ENCODE peak calls at places on chromosomes 16 and 17, in ten cellular contexts. F is prostate gland, L is upper lobe of left lung, S is breast epithelium, E is transverse colon, O is esophagus muscularis mucosa, H is endothelial cell of umbilical vein, P is GM23338, B is HL-60, G is SK-N-SH. A is an unnamed sample.

GRCh38 chr16:931651-932500 is 38.9 kb downstream of the LMF1 start:
- DNase-seq in F (no peak), L (peak), S (no peak), E (no peak), O (no peak), H (no peak), P (no peak), B (no peak), G (no peak), A (no peak)

GRCh38 chr17:39927928-39928867 is 666 bp downstream of the LRRC3C start:
- DNase-seq in F (peak), L (peak), S (peak), E (peak), O (peak), H (peak), P (peak), B (no peak), G (peak), A (peak)

GRCh38 chr16:74623214-74623842 is 16.4 kb upstream of the GLG1 start:
- DNase-seq in F (no peak), L (no peak), S (no peak), E (no peak), O (no peak), H (peak), P (peak), B (no peak), G (peak), A (peak)

GRCh38 chr17:44867841-44868240 is 20.2 kb downstream of the HIGD1B start:
- DNase-seq in F (no peak), L (no peak), S (no peak), E (no peak), O (no peak), H (no peak), P (no peak), B (no peak), G (no peak), A (no peak)

GRCh38 chr17:27342059-27342458 is 48.1 kb downstream of the WSB1 start:
- DNase-seq in F (no peak), L (no peak), S (no peak), E (no peak), O (no peak), H (no peak), P (no peak), B (no peak), G (no peak), A (no peak)

GRCh38 chr16:23498863-23499262 is 11.4 kb downstream of the GGA2 start:
- DNase-seq in F (no peak), L (no peak), S (no peak), E (no peak), O (no peak), H (no peak), P (no peak), B (no peak), G (no peak), A (no peak)

GRCh38 chr17:75814900-75815373 is 29.3 kb downstream of the UNC13D start:
- DNase-seq in F (no peak), L (no peak), S (no peak), E (no peak), O (no peak), H (peak), P (no peak), B (no peak), G (peak), A (no peak)

GRCh38 chr17:7018331-7018964 is 4.4 kb upstream of the BCL6B start:
- DNase-seq in F (no peak), L (peak), S (peak), E (peak), O (no peak), H (no peak), P (no peak), B (no peak), G (no peak), A (no peak)

GRCh38 chr16:1614226-1615102 is 2.3 kb downstream of the CRAMP1 start:
- DNase-seq in F (peak), L (peak), S (no peak), E (peak), O (no peak), H (peak), P (peak), B (no peak), G (peak), A (peak)

GRCh38 chr16:23949630-23950290 is 114.0 kb downstream of the PRKCB start:
- DNase-seq in F (no peak), L (peak), S (no peak), E (peak), O (no peak), H (no peak), P (no peak), B (peak), G (no peak), A (peak)

GRCh38 chr17:70053241-70054234 is 21.5 kb upstream of the KCNJ16 start:
- DNase-seq in F (no peak), L (no peak), S (no peak), E (no peak), O (no peak), H (peak), P (no peak), B (no peak), G (no peak), A (no peak)

GRCh38 chr17:64773836-64774761 is 112.0 kb upstream of the SMURF2 start:
- DNase-seq in F (peak), L (peak), S (peak), E (peak), O (no peak), H (peak), P (peak), B (no peak), G (peak), A (peak)

GRCh38 chr16:86665319-86665675 is 86.9 kb downstream of the FOXL1 start:
- DNase-seq in F (no peak), L (no peak), S (no peak), E (no peak), O (no peak), H (no peak), P (no peak), B (no peak), G (no peak), A (no peak)

GRCh38 chr17:14940112-14940945 is 324.8 kb downstream of the PMP22 start:
- DNase-seq in F (no peak), L (no peak), S (no peak), E (no peak), O (peak), H (no peak), P (no peak), B (no peak), G (no peak), A (no peak)

GRCh38 chr17:39761861-39762496 is 24.2 kb downstream of the GRB7 start:
- DNase-seq in F (no peak), L (no peak), S (no peak), E (no peak), O (no peak), H (no peak), P (no peak), B (no peak), G (no peak), A (no peak)

GRCh38 chr16:59290718-59291117 is 556.6 kb upstream of the GOT2 start:
- DNase-seq in F (no peak), L (no peak), S (no peak), E (no peak), O (no peak), H (no peak), P (no peak), B (no peak), G (no peak), A (no peak)

GRCh38 chr17:5841862-5842261 is 228.3 kb upstream of the WSCD1 start:
- DNase-seq in F (no peak), L (no peak), S (no peak), E (no peak), O (peak), H (no peak), P (no peak), B (no peak), G (no peak), A (no peak)

GRCh38 chr17:31495049-31495885 is 103.8 kb downstream of the RAB11FIP4 start:
- DNase-seq in F (no peak), L (no peak), S (peak), E (peak), O (no peak), H (no peak), P (no peak), B (no peak), G (peak), A (peak)

DNA sequence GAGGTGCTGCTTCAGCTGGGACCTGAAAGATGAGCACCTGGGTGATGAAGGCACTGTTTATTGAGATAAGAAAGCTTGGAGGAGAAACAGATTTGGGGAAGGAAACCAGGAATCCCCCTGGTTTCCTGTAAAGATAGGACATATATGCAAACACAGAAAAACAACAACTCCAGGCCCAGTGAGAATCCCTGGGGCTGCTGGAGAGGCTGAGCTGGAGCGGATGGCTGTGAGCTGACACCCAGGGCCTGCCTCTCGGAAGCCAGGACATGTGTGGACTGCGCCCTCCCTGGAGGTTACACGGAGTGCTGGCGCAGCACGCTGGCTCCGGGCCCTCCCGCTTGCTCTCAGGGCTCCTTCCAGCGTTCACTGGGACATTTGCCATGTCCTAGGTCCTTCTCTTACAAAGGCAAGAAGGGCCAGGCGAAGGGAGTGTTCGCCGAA is 57.5 kb downstream of the CYB5B start:
- DNase-seq in F (peak), L (peak), S (peak), E (peak), O (peak), H (peak), P (peak), B (no peak), G (no peak), A (peak)
- TF ChIP-seq POLR2AphosphoS5 in F (peak), L (peak), S (peak), E (no peak), O (peak), H (peak), P (no peak), B (no peak), G (no peak), A (peak)

GRCh38 chr17:41912925-41913324 is 5.8 kb downstream of the ACLY start:
- DNase-seq in F (no peak), L (no peak), S (no peak), E (no peak), O (no peak), H (no peak), P (no peak), B (no peak), G (no peak), A (no peak)
- TF ChIP-seq CTCF in F (no peak), L (no peak), S (no peak), E (no peak), O (no peak), H (no peak), P (peak), B (no peak), G (peak), A (no peak)

GRCh38 chr16:3950343-3951193 is 70.1 kb upstream of the CREBBP start:
- DNase-seq in F (peak), L (peak), S (peak), E (peak), O (no peak), H (peak), P (no peak), B (no peak), G (no peak), A (peak)
- TF ChIP-seq POLR2AphosphoS5 in F (peak), L (peak), S (peak), E (peak), O (peak), H (no peak), P (no peak), B (no peak), G (no peak), A (peak)

GRCh38 chr17:82416771-82417170 is 1.4 kb upstream of the HEXD start:
- DNase-seq in F (no peak), L (no peak), S (no peak), E (no peak), O (no peak), H (no peak), P (no peak), B (no peak), G (no peak), A (no peak)
- TF ChIP-seq CTCF in F (no peak), L (no peak), S (no peak), E (peak), O (no peak), H (no peak), P (no peak), B (no peak), G (peak), A (no peak)

GRCh38 chr17:32558328-32558955 is 71.6 kb downstream of the CDK5R1 start:
- DNase-seq in F (no peak), L (no peak), S (no peak), E (no peak), O (no peak), H (peak), P (no peak), B (no peak), G (no peak), A (no peak)
- TF ChIP-seq POLR2AphosphoS5 in F (no peak), L (no peak), S (no peak), E (no peak), O (no peak), H (no peak), P (no peak), B (no peak), G (no peak), A (no peak)

DNA sequence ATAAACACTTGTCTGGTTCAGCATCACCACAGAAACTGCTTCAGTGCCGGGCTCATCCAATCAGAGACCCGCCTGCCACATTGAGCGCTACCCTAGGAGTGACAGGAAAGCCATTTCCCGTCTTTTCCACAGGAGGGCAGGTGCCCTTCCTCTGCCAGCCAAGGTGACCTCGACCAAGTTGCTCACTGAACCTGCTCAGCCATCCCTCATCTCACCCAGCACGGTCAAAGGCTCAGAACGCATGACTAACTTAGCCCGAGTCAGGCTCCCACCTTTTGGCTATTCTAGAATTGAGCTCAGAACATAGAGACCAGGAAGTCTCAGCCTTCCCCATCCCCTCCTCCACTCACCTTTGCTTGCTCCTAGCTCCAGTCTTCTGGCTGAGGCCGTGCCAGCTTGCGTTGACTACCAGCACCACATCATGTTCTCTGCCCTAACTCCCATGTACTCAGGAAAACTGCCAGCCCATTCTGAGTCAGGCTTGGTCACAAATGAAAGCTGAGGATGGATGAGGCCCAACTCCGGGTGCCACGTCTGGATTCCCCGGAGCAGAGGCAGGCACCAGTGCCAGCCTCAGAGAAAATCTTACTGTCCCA is 15.6 kb downstream of the MRPS23 start:
- DNase-seq in F (peak), L (no peak), S (peak), E (no peak), O (no peak), H (no peak), P (peak), B (no peak), G (peak), A (peak)
- TF ChIP-seq CTCF in F (peak), L (no peak), S (no peak), E (no peak), O (no peak), H (no peak), P (peak), B (no peak), G (no peak), A (no peak)

GRCh38 chr17:8121531-8122390 is 2.1 kb downstream of the HES7 start:
- DNase-seq in F (peak), L (peak), S (no peak), E (peak), O (no peak), H (peak), P (peak), B (no peak), G (peak), A (no peak)

GRCh38 chr17:8117980-8118768 is at the start of gene ALOXE3:
- DNase-seq in F (peak), L (peak), S (peak), E (peak), O (no peak), H (peak), P (peak), B (no peak), G (peak), A (peak)

GRCh38 chr17:8118769-8119574 is 658 bp upstream of the ALOXE3 start:
- DNase-seq in F (peak), L (peak), S (peak), E (peak), O (peak), H (peak), P (peak), B (no peak), G (peak), A (peak)

GRCh38 chr17:8120520-8121443 is 2.5 kb upstream of the ALOXE3 start:
- DNase-seq in F (peak), L (peak), S (peak), E (peak), O (no peak), H (peak), P (peak), B (no peak), G (peak), A (peak)

GRCh38 chr17:8119575-8120519 is 1.5 kb upstream of the ALOXE3 start:
- DNase-seq in F (peak), L (no peak), S (peak), E (peak), O (peak), H (peak), P (peak), B (peak), G (peak), A (peak)
- TF ChIP-seq POLR2AphosphoS5 in F (peak), L (no peak), S (peak), E (no peak), O (peak), H (no peak), P (no peak), B (no peak), G (no peak), A (no peak)

A was measured in stomach.